ENCODE peak calls at places on chromosomes 6 and 20, in eight cellular contexts. A is IMR-90, V is progenitor cell of endocrine pancreas, L is GM20000, W is fibroblast of mammary gland, Z is omental fat pad, J is tibial artery, E is adrenal gland. U is an unnamed sample.

GRCh38 chr6:113723182-113723581 is 134.0 kb upstream of the MARCKS start:
- DNase-seq in A (peak), V (no peak), L (no peak), W (no peak), Z (no peak), J (no peak), E (peak), U (no peak)

GRCh38 chr6:37785002-37785687 is 34.4 kb upstream of the ZFAND3 start:
- DNase-seq in A (no peak), V (no peak), L (no peak), W (no peak), Z (no peak), J (no peak), E (no peak), U (no peak)

GRCh38 chr6:21625642-21626041 is 32.1 kb downstream of the SOX4 start:
- DNase-seq in A (no peak), V (no peak), L (no peak), W (no peak), Z (no peak), J (no peak), E (no peak), U (no peak)

GRCh38 chr6:54291146-54291545 is 17.1 kb upstream of the TINAG start:
- DNase-seq in A (peak), V (no peak), L (no peak), W (peak), Z (no peak), J (no peak), E (no peak), U (no peak)

GRCh38 chr6:19866900-19867627 is 29.9 kb downstream of the ID4 start:
- DNase-seq in A (peak), V (no peak), L (no peak), W (peak), Z (no peak), J (no peak), E (no peak), U (no peak)

GRCh38 chr6:107666084-107666981 is 157.8 kb downstream of the SCML4 start:
- DNase-seq in A (peak), V (no peak), L (no peak), W (peak), Z (no peak), J (no peak), E (no peak), U (no peak)

GRCh38 chr20:23602261-23602660 is 3.5 kb downstream of the CST9 start:
- DNase-seq in A (no peak), V (no peak), L (no peak), W (no peak), Z (no peak), J (no peak), E (no peak), U (no peak)

GRCh38 chr6:89948876-89949275 is 54.6 kb downstream of the GJA10 start:
- DNase-seq in A (no peak), V (no peak), L (no peak), W (no peak), Z (no peak), J (no peak), E (no peak), U (no peak)

GRCh38 chr6:15317934-15318902 is 72.3 kb downstream of the JARID2 start:
- DNase-seq in A (peak), V (no peak), L (no peak), W (no peak), Z (no peak), J (no peak), E (no peak), U (no peak)

GRCh38 chr20:46402236-46402886 is 4.1 kb downstream of the ELMO2 start:
- DNase-seq in A (peak), V (no peak), L (no peak), W (peak), Z (no peak), J (no peak), E (no peak), U (no peak)

GRCh38 chr6:147166360-147166944 is 37.8 kb upstream of the STXBP5 start:
- DNase-seq in A (peak), V (no peak), L (no peak), W (peak), Z (no peak), J (no peak), E (no peak), U (no peak)

GRCh38 chr20:25407311-25408169 is at the start of gene GINS1:
- DNase-seq in A (peak), V (peak), L (peak), W (peak), Z (peak), J (peak), E (peak), U (peak)

GRCh38 chr6:21824431-21825180 is 231.1 kb downstream of the SOX4 start:
- DNase-seq in A (peak), V (no peak), L (no peak), W (no peak), Z (no peak), J (no peak), E (no peak), U (no peak)

GRCh38 chr6:6224933-6225486 is 95.5 kb downstream of the F13A1 start:
- DNase-seq in A (no peak), V (no peak), L (no peak), W (peak), Z (no peak), J (no peak), E (no peak), U (no peak)

GRCh38 chr20:44765091-44765490 is 19.4 kb downstream of the KCNK15 start:
- DNase-seq in A (no peak), V (no peak), L (no peak), W (no peak), Z (no peak), J (no peak), E (no peak), U (no peak)

GRCh38 chr6:137707590-137708360 is 159.3 kb upstream of the TNFAIP3 start:
- DNase-seq in A (peak), V (no peak), L (peak), W (peak), Z (no peak), J (no peak), E (peak), U (no peak)

GRCh38 chr6:41901882-41902519 is 6.8 kb upstream of the USP49 start:
- DNase-seq in A (peak), V (no peak), L (peak), W (peak), Z (no peak), J (no peak), E (peak), U (no peak)

GRCh38 chr6:7144810-7145209 is 37.0 kb downstream of the RREB1 start:
- DNase-seq in A (no peak), V (no peak), L (no peak), W (no peak), Z (no peak), J (no peak), E (no peak), U (no peak)

GRCh38 chr20:4873396-4873795 is 127.9 kb downstream of the SLC23A2 start:
- DNase-seq in A (no peak), V (no peak), L (no peak), W (no peak), Z (no peak), J (no peak), E (no peak), U (no peak)

GRCh38 chr6:77136086-77136485 is 327.2 kb downstream of the HTR1B start:
- DNase-seq in A (peak), V (no peak), L (no peak), W (peak), Z (no peak), J (no peak), E (no peak), U (no peak)

GRCh38 chr20:63740070-63740500 is 509 bp downstream of the SLC2A4RG start:
- DNase-seq in A (peak), V (no peak), L (peak), W (peak), Z (no peak), J (peak), E (peak), U (no peak)

DNA sequence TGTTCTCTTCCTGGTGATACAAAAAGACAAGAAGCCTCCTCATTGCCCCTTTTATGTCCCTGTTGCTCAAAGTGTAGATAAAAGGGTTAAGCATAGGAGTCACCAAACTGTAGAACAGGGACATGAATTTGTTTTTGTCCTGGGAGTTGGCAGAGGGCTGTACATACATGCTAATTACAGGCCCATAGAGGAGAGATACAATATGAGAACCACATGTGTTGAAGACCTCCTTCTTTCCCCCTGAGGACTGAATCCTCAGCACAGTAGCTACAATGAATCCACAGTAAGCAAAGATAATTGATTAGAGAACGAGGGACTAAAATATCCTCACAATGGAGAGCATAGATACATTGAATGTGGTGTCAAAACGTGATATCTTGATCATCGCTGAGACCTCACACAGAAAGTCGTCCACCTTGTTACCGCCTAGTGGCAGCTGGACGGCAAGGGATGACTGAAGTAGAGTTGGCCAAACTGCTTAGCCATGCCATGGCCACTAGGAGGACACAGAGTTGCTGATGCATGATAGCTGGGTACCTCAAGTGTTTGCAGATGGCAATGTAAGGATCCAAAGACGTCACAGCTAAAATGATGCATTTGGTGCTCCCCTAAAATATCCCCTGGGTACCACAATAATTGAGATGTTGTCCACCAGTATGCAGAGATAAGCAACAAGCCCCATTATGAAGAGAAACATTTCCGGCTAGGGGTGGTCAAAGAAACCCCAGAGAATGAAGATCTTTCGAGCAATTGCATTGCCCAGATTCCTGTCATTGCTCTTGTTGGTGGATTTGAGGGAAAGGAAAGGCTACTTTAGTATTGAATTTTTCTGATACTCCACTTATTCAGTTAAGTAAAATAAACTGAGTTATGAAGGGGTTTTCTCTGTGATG is 15.0 kb downstream of the OR2B3 start:
- DNase-seq in A (no peak), V (no peak), L (peak), W (peak), Z (no peak), J (no peak), E (no peak), U (no peak)
- TF ChIP-seq CTCF in A (peak), V (peak), L (peak), W (peak), Z (no peak), J (no peak), E (peak), U (peak)

DNA sequence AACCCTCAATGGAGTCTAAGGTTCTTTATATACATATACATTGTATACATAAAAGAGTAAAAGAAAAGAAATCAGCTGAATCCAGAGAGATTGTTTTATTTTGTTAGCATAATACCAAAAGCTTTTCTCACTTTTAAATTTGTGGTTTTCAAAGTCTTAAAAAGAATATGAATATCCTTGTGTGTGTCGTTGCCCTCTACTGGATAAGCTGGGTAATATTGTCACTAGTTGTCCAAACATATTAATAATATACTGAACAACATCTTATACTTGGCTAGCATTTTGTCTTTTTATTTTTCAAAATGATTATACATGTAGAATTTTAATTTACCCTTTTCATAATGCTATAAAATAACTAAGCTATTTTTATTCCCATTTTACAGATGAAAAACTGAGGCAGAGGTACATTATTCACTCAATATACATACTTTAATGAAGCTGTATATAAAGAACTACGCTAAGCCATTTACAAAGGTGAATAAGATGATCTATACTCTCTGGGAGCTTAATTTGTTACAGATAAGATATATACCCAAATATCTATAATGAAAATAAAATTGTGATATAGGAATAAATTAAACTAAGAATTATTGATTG is 531.7 kb downstream of the TFAP2B start:
- DNase-seq in A (no peak), V (no peak), L (peak), W (peak), Z (no peak), J (no peak), E (no peak), U (no peak)
- TF ChIP-seq CTCF in A (peak), V (peak), L (peak), W (peak), Z (no peak), J (no peak), E (no peak), U (peak)

GRCh38 chr6:2744206-2744771 is 6.4 kb downstream of the MYLK4 start:
- DNase-seq in A (no peak), V (no peak), L (no peak), W (no peak), Z (no peak), J (no peak), E (peak), U (no peak)
- TF ChIP-seq CTCF in A (peak), V (peak), L (no peak), W (peak), Z (no peak), J (no peak), E (no peak), U (peak)

GRCh38 chr6:11718031-11718430 is 60.6 kb downstream of the ADTRP start:
- DNase-seq in A (no peak), V (no peak), L (no peak), W (no peak), Z (no peak), J (no peak), E (no peak), U (no peak)

GRCh38 chr6:11722805-11723631 is 55.6 kb downstream of the ADTRP start:
- DNase-seq in A (no peak), V (no peak), L (no peak), W (no peak), Z (no peak), J (no peak), E (no peak), U (no peak)

GRCh38 chr6:11727356-11727755 is 51.2 kb downstream of the ADTRP start:
- DNase-seq in A (peak), V (no peak), L (no peak), W (peak), Z (no peak), J (no peak), E (no peak), U (no peak)

GRCh38 chr6:11718461-11718860 is 60.1 kb downstream of the ADTRP start:
- DNase-seq in A (peak), V (no peak), L (no peak), W (peak), Z (no peak), J (no peak), E (no peak), U (no peak)

DNA sequence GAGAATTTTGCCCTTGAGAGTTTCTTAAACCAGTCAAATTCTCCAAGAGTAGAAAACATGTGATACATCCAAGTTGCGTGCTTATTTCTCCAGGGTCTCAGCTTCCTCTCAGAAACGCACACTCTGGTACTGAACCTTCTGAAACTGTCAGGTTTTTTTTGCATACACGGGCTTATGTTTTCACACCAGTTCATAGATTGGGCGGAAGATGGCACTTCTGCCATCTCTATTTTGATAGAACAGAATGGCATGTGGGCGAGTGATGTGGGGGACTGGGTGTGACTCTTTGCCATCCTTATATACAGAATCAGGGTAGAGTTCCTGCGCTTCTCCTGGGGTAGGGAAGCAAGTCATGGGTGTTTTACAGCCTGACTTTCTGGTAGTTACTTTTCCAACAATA is 56.4 kb downstream of the ADTRP start:
- DNase-seq in A (no peak), V (no peak), L (no peak), W (no peak), Z (no peak), J (no peak), E (no peak), U (no peak)
- TF ChIP-seq CTCF in A (no peak), V (no peak), L (no peak), W (no peak), Z (no peak), J (no peak), E (no peak), U (no peak)